ENCODE peak calls at places on chromosomes 5 and 9, in ten cellular contexts. D is astrocyte of the spinal cord; A is hepatocyte; R is fibroblast of pulmonary artery; F is tibial artery; U is nephron progenitor cell; L is H9; H is CD4-positive, alpha-beta T cell; J is neural progenitor cell; B is GM20000. G is an unnamed sample.
A peak's percentile ranks its signal among the peaks of the same experiment; 100 is the strongest.

GRCh38 chr5:132467292-132467984 is 23.1 kb downstream of the IRF1 start:
- DNase-seq in D (no peak), A (no peak), R (no peak), F (peak; percentile 34), U (no peak), L (no peak), H (no peak), J (no peak), B (no peak), G (no peak)

GRCh38 chr9:114894801-114895433 is 35.5 kb downstream of the TNFSF8 start:
- DNase-seq in D (peak; percentile 93), A (peak; percentile 57), R (peak; percentile 98), F (no peak), U (no peak), L (peak; percentile 34), H (no peak), J (no peak), B (no peak), G (no peak)

GRCh38 chr5:531101-531748 is 7.0 kb upstream of the SLC9A3 start:
- DNase-seq in D (no peak), A (no peak), R (no peak), F (no peak), U (peak; percentile 47), L (no peak), H (no peak), J (peak; percentile 38), B (no peak), G (peak; percentile 22)

GRCh38 chr5:60538955-60539866 is 160.8 kb downstream of the DEPDC1B start:
- DNase-seq in D (peak; percentile 46), A (no peak), R (peak; percentile 65), F (no peak), U (no peak), L (no peak), H (no peak), J (no peak), B (no peak), G (no peak)

GRCh38 chr5:178121450-178122276 is 8.3 kb downstream of the N4BP3 start:
- DNase-seq in D (no peak), A (no peak), R (peak; percentile 17), F (no peak), U (no peak), L (no peak), H (no peak), J (no peak), B (no peak), G (peak; percentile 90)

GRCh38 chr5:33230467-33231078 is 210.2 kb upstream of the TARS1 start:
- DNase-seq in D (peak; percentile 17), A (no peak), R (peak; percentile 19), F (no peak), U (no peak), L (no peak), H (no peak), J (peak; percentile 1), B (no peak), G (no peak)

GRCh38 chr5:61758711-61759110 is 426.7 kb downstream of the ZSWIM6 start:
- DNase-seq in D (no peak), A (no peak), R (no peak), F (no peak), U (no peak), L (no peak), H (no peak), J (no peak), B (no peak), G (no peak)

GRCh38 chr9:102922526-102922925 is 72.6 kb upstream of the CYLC2 start:
- DNase-seq in D (no peak), A (no peak), R (no peak), F (no peak), U (no peak), L (no peak), H (no peak), J (no peak), B (no peak), G (no peak)

GRCh38 chr5:11227064-11227463 is 466.0 kb upstream of the DAP start:
- DNase-seq in D (no peak), A (no peak), R (no peak), F (no peak), U (no peak), L (no peak), H (no peak), J (no peak), B (no peak), G (no peak)

GRCh38 chr9:1044643-1045042 is 5.5 kb upstream of the DMRT2 start:
- DNase-seq in D (no peak), A (no peak), R (no peak), F (no peak), U (no peak), L (no peak), H (no peak), J (no peak), B (no peak), G (no peak)

GRCh38 chr9:37953775-37954437 is 50.0 kb upstream of the SLC25A51 start:
- DNase-seq in D (peak; percentile 95), A (peak; percentile 48), R (peak; percentile 98), F (no peak), U (no peak), L (no peak), H (no peak), J (no peak), B (peak; percentile 72), G (no peak)

GRCh38 chr9:94554439-94555331 is at the start of gene PCAT7:
- DNase-seq in D (no peak), A (peak; percentile 92), R (peak; percentile 53), F (no peak), U (peak; percentile 75), L (peak; percentile 86), H (no peak), J (peak; percentile 93), B (peak; percentile 52), G (peak; percentile 90)
- TF ChIP-seq CTCF in D (peak; percentile 15), A (peak; percentile 75), R (peak; percentile 37), F (no peak), U (peak; percentile 53), L (peak; percentile 70), H (no peak), J (peak; percentile 73), B (no peak), G (peak; percentile 77)

GRCh38 chr9:82805027-82805426 is 257.9 kb downstream of the RASEF start:
- DNase-seq in D (no peak), A (no peak), R (no peak), F (no peak), U (no peak), L (no peak), H (no peak), J (no peak), B (no peak), G (no peak)
- TF ChIP-seq CTCF in D (no peak), A (peak; percentile 30), R (no peak), F (no peak), U (no peak), L (peak; percentile 55), H (no peak), J (peak; percentile 55), B (no peak), G (peak; percentile 70)

GRCh38 chr5:82100303-82101077 is 128.7 kb downstream of the ATG10 start:
- DNase-seq in D (peak; percentile 61), A (no peak), R (no peak), F (no peak), U (no peak), L (peak; percentile 26), H (no peak), J (no peak), B (peak; percentile 49), G (no peak)
- TF ChIP-seq CTCF in D (no peak), A (no peak), R (no peak), F (no peak), U (no peak), L (peak; percentile 35), H (no peak), J (no peak), B (no peak), G (no peak)

GRCh38 chr9:129612123-129612522 is 8.8 kb downstream of the C9orf50 start:
- DNase-seq in D (no peak), A (no peak), R (no peak), F (no peak), U (no peak), L (no peak), H (no peak), J (no peak), B (no peak), G (no peak)

GRCh38 chr9:129610193-129610472 is 10.8 kb downstream of the C9orf50 start:
- DNase-seq in D (no peak), A (no peak), R (no peak), F (no peak), U (no peak), L (no peak), H (no peak), J (no peak), B (no peak), G (no peak)

GRCh38 chr9:129611302-129611800 is 9.6 kb downstream of the C9orf50 start:
- DNase-seq in D (no peak), A (no peak), R (no peak), F (no peak), U (no peak), L (no peak), H (no peak), J (no peak), B (no peak), G (no peak)

GRCh38 chr9:129609486-129610192 is 11.3 kb downstream of the C9orf50 start:
- DNase-seq in D (peak; percentile 80), A (peak; percentile 55), R (peak; percentile 42), F (peak; percentile 75), U (peak; percentile 51), L (no peak), H (peak; percentile 64), J (peak; percentile 71), B (peak; percentile 78), G (no peak)

DNA sequence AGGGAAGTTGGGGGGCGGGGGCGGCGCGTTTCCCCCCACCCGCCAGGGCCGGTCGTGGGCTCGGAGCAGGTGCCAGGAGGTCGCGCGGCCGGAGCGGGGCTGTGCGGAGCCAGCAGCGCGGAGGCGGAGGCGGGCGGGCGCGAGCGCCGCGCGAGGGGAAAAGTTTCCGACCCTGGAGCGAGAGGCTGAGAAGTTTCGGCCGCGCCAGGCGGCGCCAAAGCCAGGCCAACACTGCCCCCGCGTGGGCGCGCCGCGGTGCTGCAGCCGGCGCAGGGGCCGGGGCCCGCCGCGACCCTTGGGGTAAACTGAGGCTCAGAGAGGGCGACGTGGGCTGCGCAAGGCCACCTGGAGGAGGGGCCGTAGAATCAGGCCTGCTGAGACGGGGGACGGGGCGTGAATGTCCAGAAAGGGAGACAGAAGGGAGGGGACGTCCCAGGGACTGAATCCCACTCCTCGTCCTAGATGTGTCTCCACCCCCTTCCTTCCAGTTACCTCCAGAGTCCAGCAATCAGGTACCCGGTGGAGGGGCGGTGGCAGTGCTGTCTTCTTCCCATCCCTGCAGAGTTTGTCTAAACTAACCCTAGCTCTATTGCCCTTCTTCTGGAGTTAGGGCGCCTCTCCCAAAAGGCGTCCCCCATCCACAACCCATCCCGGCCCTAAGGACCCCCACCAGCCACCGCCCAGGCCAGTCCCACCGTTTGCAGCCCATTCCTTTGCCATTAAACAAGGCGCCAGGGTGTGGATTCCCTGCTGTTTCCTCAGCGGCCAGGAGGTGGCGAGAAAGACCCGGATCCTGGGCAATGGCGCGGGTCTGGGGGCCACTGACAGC is 10.2 kb downstream of the C9orf50 start:
- DNase-seq in D (peak; percentile 75), A (peak; percentile 91), R (peak; percentile 68), F (peak; percentile 87), U (peak; percentile 88), L (peak; percentile 93), H (peak; percentile 75), J (peak; percentile 91), B (peak; percentile 90), G (peak; percentile 84)
- TF ChIP-seq CTCF in D (peak; percentile 84), A (peak; percentile 79), R (peak; percentile 70), F (peak; percentile 87), U (peak; percentile 66), L (peak; percentile 92), H (peak; percentile 88), J (peak; percentile 82), B (peak; percentile 95), G (peak; percentile 78)

GRCh38 chr9:72271617-72272478 is 93.2 kb downstream of the ZFAND5 start:
- DNase-seq in D (peak; percentile 50), A (peak; percentile 78), R (peak; percentile 66), F (no peak), U (peak; percentile 65), L (peak; percentile 49), H (no peak), J (peak; percentile 73), B (peak; percentile 59), G (peak; percentile 53)
- TF ChIP-seq CTCF in D (peak; percentile 89), A (peak; percentile 85), R (peak; percentile 93), F (peak; percentile 81), U (peak; percentile 83), L (peak; percentile 93), H (peak; percentile 88), J (peak; percentile 91), B (peak; percentile 64), G (peak; percentile 91)